ENCODE peak calls at places on chromosome 5, in nine cellular contexts. O, C, A, F, Q, Y, E, K and L are unnamed samples. For H3K4me1, the result is how much of the 10 kb centered on the place peaks cover.

GRCh38 chr5:142845402-142845901 is 75.3 kb downstream of the ARHGAP26 start:
- DNase-seq in K (no peak), A (no peak), Q (peak), Y (no peak), E (no peak), C (no peak), F (no peak), O (no peak), L (no peak)

GRCh38 chr5:91998774-91999173 is 615.7 kb upstream of the ARRDC3 start:
- DNase-seq in Q (no peak), E (no peak), F (no peak), C (no peak), Y (no peak), K (no peak), A (no peak), O (no peak), L (no peak)

GRCh38 chr5:156556666-156557401 is 229.9 kb downstream of the SGCD start:
- DNase-seq in O (no peak), C (no peak), E (no peak), Q (no peak), A (no peak), Y (no peak), F (no peak), K (no peak), L (no peak)

GRCh38 chr5:128844354-128844923 is 120.8 kb upstream of the SLC27A6 start:
- DNase-seq in F (no peak), A (no peak), E (no peak), Y (no peak), K (no peak), Q (peak), O (no peak), C (no peak), L (no peak)

GRCh38 chr5:124053340-124053739 is 541.4 kb downstream of the CSNK1G3 start:
- DNase-seq in F (no peak), Y (no peak), Q (no peak), E (no peak), A (no peak), O (no peak), K (no peak), C (no peak), L (no peak)

GRCh38 chr5:157977957-157978505 is 119.1 kb upstream of the CLINT1 start:
- DNase-seq in E (no peak), Q (no peak), K (no peak), O (no peak), F (no peak), A (no peak), Y (no peak), C (no peak), L (no peak)

GRCh38 chr5:9207820-9208418 is 338.0 kb downstream of the SEMA5A start:
- DNase-seq in C (no peak), Q (peak), K (no peak), O (no peak), F (no peak), E (peak), Y (no peak), A (no peak), L (peak)

GRCh38 chr5:9401786-9402472 is 143.9 kb downstream of the SEMA5A start:
- DNase-seq in Q (no peak), A (no peak), E (no peak), F (no peak), K (no peak), C (no peak), Y (no peak), O (no peak), L (no peak)

GRCh38 chr5:107467137-107467932 is 203.4 kb downstream of the EFNA5 start:
- DNase-seq in A (no peak), C (no peak), O (no peak), Y (no peak), Q (peak), K (no peak), E (no peak), F (no peak), L (no peak)

GRCh38 chr5:77015938-77016569 is 14.2 kb upstream of the AGGF1 start:
- DNase-seq in A (no peak), K (no peak), Y (no peak), C (no peak), O (no peak), E (peak), Q (peak), F (no peak), L (peak)

GRCh38 chr5:10513501-10514442 is 50.1 kb upstream of the ANKRD33B start:
- DNase-seq in E (no peak), F (no peak), O (peak), Y (no peak), Q (peak), C (peak), A (no peak), K (no peak), L (no peak)

GRCh38 chr5:73902327-73903051 is 276.5 kb downstream of the ARHGEF28 start:
- DNase-seq in Y (no peak), A (peak), K (no peak), Q (peak), F (no peak), C (peak), E (peak), O (no peak), L (peak)

GRCh38 chr5:74639538-74640449 is 734 bp downstream of the ENC1 start:
- DNase-seq in C (no peak), A (peak), F (peak), O (no peak), Y (no peak), E (no peak), K (peak), Q (peak), L (no peak)

GRCh38 chr5:141969783-141970741 is 1.2 kb downstream of the RNF14 start:
- DNase-seq in O (no peak), E (no peak), F (no peak), Y (no peak), K (no peak), C (no peak), A (no peak), Q (no peak), L (no peak)

GRCh38 chr5:51997908-51998307 is 614.7 kb downstream of the ISL1 start:
- DNase-seq in Y (no peak), Q (no peak), A (no peak), F (no peak), C (no peak), O (no peak), K (no peak), E (no peak), L (no peak)

GRCh38 chr5:137679195-137679594 is 56.7 kb downstream of the KLHL3 start:
- DNase-seq in E (no peak), F (no peak), A (no peak), Y (no peak), O (no peak), Q (no peak), K (no peak), C (no peak), L (no peak)

GRCh38 chr5:157390179-157390923 is 69.7 kb upstream of the NIPAL4 start:
- DNase-seq in C (no peak), Q (peak), E (peak), A (peak), O (no peak), F (peak), K (no peak), Y (no peak), L (peak)

GRCh38 chr5:134122530-134122929 is 8.0 kb downstream of the TCF7 start:
- DNase-seq in A (no peak), O (peak), Y (no peak), F (peak), Q (no peak), K (no peak), E (no peak), C (no peak), L (no peak)
- H3K4me1 ChIP-seq in A (under half), O (half or more), Y (under half), F (under half), Q (under half), K (under half), E (under half), C (under half), L (under half)

GRCh38 chr5:56543431-56544385 is 271.6 kb upstream of the MAP3K1 start:
- DNase-seq in Q (no peak), A (no peak), Y (no peak), C (no peak), E (peak), K (no peak), O (no peak), F (no peak), L (peak)

GRCh38 chr5:56534102-56534501 is 281.2 kb upstream of the MAP3K1 start:
- DNase-seq in Y (no peak), E (peak), Q (no peak), O (no peak), K (no peak), C (no peak), A (peak), F (peak), L (no peak)

GRCh38 chr5:56540266-56540665 is 275.1 kb upstream of the MAP3K1 start:
- DNase-seq in C (no peak), F (no peak), K (no peak), Q (no peak), Y (no peak), A (no peak), O (no peak), E (no peak), L (no peak)

GRCh38 chr5:56535347-56535746 is 280.0 kb upstream of the MAP3K1 start:
- DNase-seq in C (no peak), A (no peak), K (no peak), F (no peak), Y (no peak), E (no peak), O (no peak), Q (no peak), L (no peak)

DNA sequence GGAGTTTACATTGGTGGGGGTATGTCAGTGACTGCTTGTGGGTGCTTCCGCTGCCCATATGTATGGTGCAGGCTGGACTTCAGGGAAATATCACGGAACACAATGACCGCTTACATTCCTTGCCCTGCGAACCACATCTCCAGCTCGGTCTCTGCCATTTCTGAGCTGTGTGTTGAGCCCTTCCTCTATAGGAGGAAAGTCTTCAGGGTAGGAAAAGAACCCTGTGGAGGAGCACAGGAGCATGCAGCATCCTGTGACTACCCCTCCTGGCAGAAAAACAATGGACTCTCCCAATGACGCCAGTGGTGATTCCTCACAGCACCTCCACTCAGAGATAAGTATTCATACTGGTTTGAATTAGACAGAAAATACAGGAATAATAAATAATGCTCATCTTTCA is 276.8 kb upstream of the MAP3K1 start:
- DNase-seq in Q (no peak), K (no peak), A (no peak), E (no peak), C (no peak), F (no peak), Y (no peak), O (no peak), L (no peak)
- TF ChIP-seq POLR2AphosphoS5 in Q (no peak), K (no peak), A (no peak), E (no peak), C (no peak), F (no peak), Y (no peak), O (no peak), L (no peak)

DNA sequence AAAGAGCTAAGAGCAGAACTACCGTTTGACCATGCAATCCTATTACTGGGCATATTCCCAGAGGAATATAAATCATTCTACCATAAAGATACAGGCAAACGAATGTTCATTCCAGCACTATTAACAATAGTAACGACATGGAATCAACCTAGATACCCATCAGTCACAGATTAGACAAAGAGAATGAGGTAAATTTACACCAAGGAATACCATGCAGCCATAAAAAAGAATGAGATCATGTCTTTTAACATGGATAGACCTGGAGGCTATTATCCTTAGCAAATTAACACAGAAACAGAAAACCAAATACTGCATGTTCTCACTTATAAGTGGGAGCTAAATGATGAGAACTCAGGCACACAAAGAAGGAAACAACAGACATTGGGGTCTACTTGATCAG is 641.9 kb downstream of the PDE4D start:
- DNase-seq in E (no peak), Q (no peak), C (no peak), K (no peak), O (no peak), Y (no peak), F (no peak), A (no peak), L (no peak)
- H3K4me1 ChIP-seq in E (under half), Q (under half), C (under half), K (under half), O (under half), Y (under half), F (under half), A (under half), L (under half)

GRCh38 chr5:150402901-150403342 is 9.8 kb downstream of the CD74 start:
- DNase-seq in A (no peak), K (no peak), C (no peak), O (no peak), E (no peak), F (no peak), Q (no peak), Y (no peak), L (no peak)

GRCh38 chr5:150401076-150401375 is 11.7 kb downstream of the CD74 start:
- DNase-seq in A (no peak), Q (no peak), K (no peak), C (no peak), Y (no peak), F (no peak), O (no peak), E (no peak), L (no peak)

GRCh38 chr5:150400327-150401075 is 12.2 kb downstream of the CD74 start:
- DNase-seq in O (no peak), K (no peak), F (no peak), C (no peak), A (no peak), Y (no peak), E (no peak), Q (no peak), L (no peak)

GRCh38 chr5:150401376-150402201 is 11.1 kb downstream of the CD74 start:
- DNase-seq in Y (no peak), O (no peak), Q (no peak), K (no peak), E (no peak), A (no peak), C (no peak), F (no peak), L (no peak)

DNA sequence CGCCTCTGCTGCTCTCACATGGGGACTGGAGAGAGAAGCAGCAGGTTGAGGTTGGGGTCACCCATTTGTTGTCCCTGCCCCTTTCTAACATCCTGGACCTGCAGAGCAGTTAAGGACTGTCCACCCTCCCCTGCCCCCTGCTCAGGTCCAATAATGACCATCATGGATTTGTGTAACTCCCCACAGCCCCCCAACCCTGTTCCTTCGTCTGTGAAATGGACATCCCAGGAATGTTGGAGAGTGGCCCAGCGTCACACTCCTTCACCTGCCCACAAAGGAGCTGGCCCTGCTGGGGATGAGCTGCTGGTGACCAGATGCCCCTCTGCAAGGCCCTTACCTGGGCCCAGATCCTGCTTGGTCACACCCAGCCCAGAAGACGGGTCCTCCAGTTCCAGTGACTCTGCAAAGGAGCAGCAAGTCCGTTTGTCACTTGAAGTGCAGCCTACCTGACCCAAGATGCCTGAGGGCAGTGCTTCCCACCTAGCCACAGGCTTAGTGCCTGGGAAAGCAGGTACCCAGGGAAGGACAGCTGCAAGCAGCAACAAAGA is 10.4 kb downstream of the CD74 start:
- DNase-seq in A (no peak), Y (no peak), E (no peak), C (no peak), Q (no peak), O (no peak), F (no peak), K (no peak), L (no peak)
- TF ChIP-seq POLR2AphosphoS5 in A (no peak), Y (no peak), E (no peak), C (no peak), Q (no peak), O (peak), F (no peak), K (no peak), L (no peak)

GRCh38 chr5:135997936-135998335 is 30.9 kb upstream of the TGFBI start:
- DNase-seq in O (no peak), Y (no peak), E (no peak), Q (no peak), K (no peak), C (no peak), F (no peak), A (no peak), L (no peak)
- H3K4me1 ChIP-seq in O (under half), Y (under half), E (under half), Q (under half), K (under half), C (under half), F (under half), A (under half), L (under half)

GRCh38 chr5:68195137-68195536 is 20.4 kb upstream of the PIK3R1 start:
- DNase-seq in Q (no peak), C (no peak), K (no peak), F (no peak), Y (no peak), A (no peak), O (no peak), E (no peak), L (no peak)
- TF ChIP-seq POLR2AphosphoS5 in Q (no peak), C (no peak), K (no peak), F (no peak), Y (no peak), A (no peak), O (no peak), E (no peak), L (no peak)